ENCODE peak calls at places on chromosomes 12 and 14, in seven cellular contexts. One of them, this sample, is unnamed.

GRCh38 chr12:123681605-123682004 is 10.7 kb downstream of the TCTN2 start:
- DNase-seq in activated CD8-positive, alpha-beta T cell treated with anti-CD3 and anti-CD28 coated beads for 36 hours: no peak
- DNase-seq in brain microvascular endothelial cell: no peak
- DNase-seq in Calu3: no peak
- DNase-seq in bronchial epithelial cell: no peak
- DNase-seq in HFFc6: no peak
- DNase-seq in cardiac fibroblast: no peak
- DNase-seq in this sample: no peak

GRCh38 chr12:98066251-98066650 is 449.1 kb upstream of the TMPO start:
- DNase-seq in Calu3: no peak
- DNase-seq in brain microvascular endothelial cell: no peak
- DNase-seq in activated CD8-positive, alpha-beta T cell treated with anti-CD3 and anti-CD28 coated beads for 36 hours: no peak
- DNase-seq in cardiac fibroblast: no peak
- DNase-seq in bronchial epithelial cell: no peak
- DNase-seq in HFFc6: no peak
- DNase-seq in this sample: no peak

GRCh38 chr14:89409961-89410360 is 7.1 kb downstream of the FOXN3 start:
- DNase-seq in bronchial epithelial cell: peak
- DNase-seq in cardiac fibroblast: no peak
- DNase-seq in HFFc6: no peak
- DNase-seq in Calu3: no peak
- DNase-seq in brain microvascular endothelial cell: no peak
- DNase-seq in activated CD8-positive, alpha-beta T cell treated with anti-CD3 and anti-CD28 coated beads for 36 hours: no peak
- DNase-seq in this sample: no peak

GRCh38 chr12:64998327-64999156 is 122.6 kb downstream of the WIF1 start:
- DNase-seq in bronchial epithelial cell: peak
- DNase-seq in activated CD8-positive, alpha-beta T cell treated with anti-CD3 and anti-CD28 coated beads for 36 hours: no peak
- DNase-seq in cardiac fibroblast: peak
- DNase-seq in brain microvascular endothelial cell: no peak
- DNase-seq in HFFc6: no peak
- DNase-seq in Calu3: peak
- DNase-seq in this sample: no peak

GRCh38 chr12:113135178-113136127 is at the start of gene RASAL1:
- DNase-seq in Calu3: peak
- DNase-seq in HFFc6: no peak
- DNase-seq in brain microvascular endothelial cell: no peak
- DNase-seq in activated CD8-positive, alpha-beta T cell treated with anti-CD3 and anti-CD28 coated beads for 36 hours: peak
- DNase-seq in cardiac fibroblast: no peak
- DNase-seq in bronchial epithelial cell: no peak
- DNase-seq in this sample: peak

GRCh38 chr14:39491134-39491541 is 58.9 kb upstream of the FBXO33 start:
- DNase-seq in Calu3: no peak
- DNase-seq in HFFc6: peak
- DNase-seq in activated CD8-positive, alpha-beta T cell treated with anti-CD3 and anti-CD28 coated beads for 36 hours: no peak
- DNase-seq in bronchial epithelial cell: peak
- DNase-seq in cardiac fibroblast: peak
- DNase-seq in brain microvascular endothelial cell: peak
- DNase-seq in this sample: peak

GRCh38 chr12:23945249-23945648 is 4.2 kb downstream of the SOX5 start:
- DNase-seq in bronchial epithelial cell: no peak
- DNase-seq in brain microvascular endothelial cell: no peak
- DNase-seq in activated CD8-positive, alpha-beta T cell treated with anti-CD3 and anti-CD28 coated beads for 36 hours: no peak
- DNase-seq in cardiac fibroblast: no peak
- DNase-seq in Calu3: no peak
- DNase-seq in HFFc6: no peak
- DNase-seq in this sample: no peak

GRCh38 chr14:23405096-23405495 is 3.0 kb downstream of the MYH6 start:
- DNase-seq in activated CD8-positive, alpha-beta T cell treated with anti-CD3 and anti-CD28 coated beads for 36 hours: no peak
- DNase-seq in Calu3: no peak
- DNase-seq in brain microvascular endothelial cell: no peak
- DNase-seq in HFFc6: no peak
- DNase-seq in cardiac fibroblast: no peak
- DNase-seq in bronchial epithelial cell: no peak
- DNase-seq in this sample: no peak

GRCh38 chr14:104826197-104826857 is 25.4 kb downstream of the ZBTB42 start:
- DNase-seq in activated CD8-positive, alpha-beta T cell treated with anti-CD3 and anti-CD28 coated beads for 36 hours: peak
- DNase-seq in Calu3: peak
- DNase-seq in bronchial epithelial cell: peak
- DNase-seq in cardiac fibroblast: peak
- DNase-seq in HFFc6: peak
- DNase-seq in brain microvascular endothelial cell: peak
- DNase-seq in this sample: peak

GRCh38 chr12:94643585-94643984 is 6.8 kb downstream of the TMCC3 start:
- DNase-seq in brain microvascular endothelial cell: no peak
- DNase-seq in bronchial epithelial cell: no peak
- DNase-seq in cardiac fibroblast: no peak
- DNase-seq in Calu3: no peak
- DNase-seq in HFFc6: no peak
- DNase-seq in activated CD8-positive, alpha-beta T cell treated with anti-CD3 and anti-CD28 coated beads for 36 hours: no peak
- DNase-seq in this sample: peak

GRCh38 chr12:108525681-108526080 is 10.6 kb downstream of the FICD start:
- DNase-seq in cardiac fibroblast: no peak
- DNase-seq in Calu3: no peak
- DNase-seq in activated CD8-positive, alpha-beta T cell treated with anti-CD3 and anti-CD28 coated beads for 36 hours: no peak
- DNase-seq in brain microvascular endothelial cell: peak
- DNase-seq in bronchial epithelial cell: peak
- DNase-seq in HFFc6: peak
- DNase-seq in this sample: no peak

GRCh38 chr12:47990351-47991105 is 13.7 kb downstream of the COL2A1 start:
- DNase-seq in HFFc6: no peak
- DNase-seq in Calu3: no peak
- DNase-seq in cardiac fibroblast: peak
- DNase-seq in bronchial epithelial cell: no peak
- DNase-seq in brain microvascular endothelial cell: no peak
- DNase-seq in activated CD8-positive, alpha-beta T cell treated with anti-CD3 and anti-CD28 coated beads for 36 hours: peak
- DNase-seq in this sample: no peak

GRCh38 chr14:33589334-33589733 is 361.5 kb downstream of the EGLN3 start:
- DNase-seq in bronchial epithelial cell: peak
- DNase-seq in brain microvascular endothelial cell: peak
- DNase-seq in HFFc6: peak
- DNase-seq in cardiac fibroblast: peak
- DNase-seq in activated CD8-positive, alpha-beta T cell treated with anti-CD3 and anti-CD28 coated beads for 36 hours: no peak
- DNase-seq in Calu3: no peak
- DNase-seq in this sample: peak

GRCh38 chr12:44342371-44342770 is 506.5 kb downstream of the TMEM117 start:
- DNase-seq in bronchial epithelial cell: no peak
- DNase-seq in cardiac fibroblast: no peak
- DNase-seq in activated CD8-positive, alpha-beta T cell treated with anti-CD3 and anti-CD28 coated beads for 36 hours: no peak
- DNase-seq in HFFc6: no peak
- DNase-seq in Calu3: no peak
- DNase-seq in brain microvascular endothelial cell: no peak
- DNase-seq in this sample: no peak

GRCh38 chr12:128551266-128552025 is 272.3 kb downstream of the SLC15A4 start:
- DNase-seq in cardiac fibroblast: no peak
- DNase-seq in bronchial epithelial cell: no peak
- DNase-seq in activated CD8-positive, alpha-beta T cell treated with anti-CD3 and anti-CD28 coated beads for 36 hours: no peak
- DNase-seq in brain microvascular endothelial cell: no peak
- DNase-seq in HFFc6: no peak
- DNase-seq in Calu3: no peak
- DNase-seq in this sample: no peak

GRCh38 chr14:96567289-96567899 is 65.2 kb downstream of the PAPOLA start:
- DNase-seq in brain microvascular endothelial cell: peak
- DNase-seq in HFFc6: peak
- DNase-seq in bronchial epithelial cell: peak
- DNase-seq in Calu3: peak
- DNase-seq in cardiac fibroblast: peak
- DNase-seq in activated CD8-positive, alpha-beta T cell treated with anti-CD3 and anti-CD28 coated beads for 36 hours: no peak
- DNase-seq in this sample: peak

GRCh38 chr14:54187439-54187838 is 209.4 kb upstream of the CDKN3 start:
- DNase-seq in HFFc6: no peak
- DNase-seq in cardiac fibroblast: no peak
- DNase-seq in Calu3: no peak
- DNase-seq in brain microvascular endothelial cell: no peak
- DNase-seq in activated CD8-positive, alpha-beta T cell treated with anti-CD3 and anti-CD28 coated beads for 36 hours: no peak
- DNase-seq in bronchial epithelial cell: no peak
- DNase-seq in this sample: no peak

GRCh38 chr14:24971255-24971654 is 78.7 kb downstream of the STXBP6 start:
- DNase-seq in Calu3: no peak
- DNase-seq in cardiac fibroblast: peak
- DNase-seq in activated CD8-positive, alpha-beta T cell treated with anti-CD3 and anti-CD28 coated beads for 36 hours: no peak
- DNase-seq in HFFc6: no peak
- DNase-seq in bronchial epithelial cell: no peak
- DNase-seq in brain microvascular endothelial cell: no peak
- DNase-seq in this sample: no peak

GRCh38 chr14:74653386-74654138 is 41.5 kb upstream of the LTBP2 start:
- DNase-seq in bronchial epithelial cell: no peak
- DNase-seq in cardiac fibroblast: no peak
- DNase-seq in activated CD8-positive, alpha-beta T cell treated with anti-CD3 and anti-CD28 coated beads for 36 hours: no peak
- DNase-seq in brain microvascular endothelial cell: no peak
- DNase-seq in Calu3: no peak
- DNase-seq in HFFc6: no peak
- DNase-seq in this sample: no peak
- TF ChIP-seq CTCF in bronchial epithelial cell: no peak
- TF ChIP-seq CTCF in cardiac fibroblast: no peak
- TF ChIP-seq CTCF in activated CD8-positive, alpha-beta T cell treated with anti-CD3 and anti-CD28 coated beads for 36 hours: no peak
- TF ChIP-seq CTCF in brain microvascular endothelial cell: no peak
- TF ChIP-seq CTCF in Calu3: no peak
- TF ChIP-seq CTCF in HFFc6: no peak
- TF ChIP-seq CTCF in this sample: no peak

GRCh38 chr14:61380984-61381383 is 59.6 kb downstream of the PRKCH start:
- DNase-seq in cardiac fibroblast: no peak
- DNase-seq in Calu3: no peak
- DNase-seq in activated CD8-positive, alpha-beta T cell treated with anti-CD3 and anti-CD28 coated beads for 36 hours: peak
- DNase-seq in HFFc6: no peak
- DNase-seq in bronchial epithelial cell: peak
- DNase-seq in brain microvascular endothelial cell: no peak
- DNase-seq in this sample: peak
- TF ChIP-seq CTCF in cardiac fibroblast: no peak
- TF ChIP-seq CTCF in Calu3: no peak
- TF ChIP-seq CTCF in activated CD8-positive, alpha-beta T cell treated with anti-CD3 and anti-CD28 coated beads for 36 hours: no peak
- TF ChIP-seq CTCF in HFFc6: no peak
- TF ChIP-seq CTCF in bronchial epithelial cell: peak
- TF ChIP-seq CTCF in brain microvascular endothelial cell: no peak
- TF ChIP-seq CTCF in this sample: no peak

GRCh38 chr14:65019944-65020566 is 33.4 kb downstream of the FNTB start:
- DNase-seq in bronchial epithelial cell: peak
- DNase-seq in HFFc6: peak
- DNase-seq in Calu3: peak
- DNase-seq in brain microvascular endothelial cell: peak
- DNase-seq in cardiac fibroblast: peak
- DNase-seq in activated CD8-positive, alpha-beta T cell treated with anti-CD3 and anti-CD28 coated beads for 36 hours: peak
- DNase-seq in this sample: peak
- TF ChIP-seq CTCF in bronchial epithelial cell: peak
- TF ChIP-seq CTCF in HFFc6: peak
- TF ChIP-seq CTCF in Calu3: peak
- TF ChIP-seq CTCF in brain microvascular endothelial cell: peak
- TF ChIP-seq CTCF in cardiac fibroblast: peak
- TF ChIP-seq CTCF in activated CD8-positive, alpha-beta T cell treated with anti-CD3 and anti-CD28 coated beads for 36 hours: peak
- TF ChIP-seq CTCF in this sample: peak

GRCh38 chr14:68761391-68761790 is 31.5 kb downstream of the ZFP36L1 start:
- DNase-seq in brain microvascular endothelial cell: no peak
- DNase-seq in activated CD8-positive, alpha-beta T cell treated with anti-CD3 and anti-CD28 coated beads for 36 hours: no peak
- DNase-seq in HFFc6: no peak
- DNase-seq in Calu3: no peak
- DNase-seq in cardiac fibroblast: no peak
- DNase-seq in bronchial epithelial cell: no peak
- DNase-seq in this sample: no peak

GRCh38 chr14:68760771-68761170 is 32.1 kb downstream of the ZFP36L1 start:
- DNase-seq in bronchial epithelial cell: no peak
- DNase-seq in HFFc6: no peak
- DNase-seq in activated CD8-positive, alpha-beta T cell treated with anti-CD3 and anti-CD28 coated beads for 36 hours: no peak
- DNase-seq in cardiac fibroblast: no peak
- DNase-seq in Calu3: no peak
- DNase-seq in brain microvascular endothelial cell: no peak
- DNase-seq in this sample: no peak

GRCh38 chr14:68759912-68760311 is 33.0 kb downstream of the ZFP36L1 start:
- DNase-seq in HFFc6: no peak
- DNase-seq in Calu3: no peak
- DNase-seq in activated CD8-positive, alpha-beta T cell treated with anti-CD3 and anti-CD28 coated beads for 36 hours: no peak
- DNase-seq in brain microvascular endothelial cell: no peak
- DNase-seq in bronchial epithelial cell: no peak
- DNase-seq in cardiac fibroblast: no peak
- DNase-seq in this sample: no peak

GRCh38 chr14:68766299-68767247 is 26.3 kb downstream of the ZFP36L1 start:
- DNase-seq in brain microvascular endothelial cell: no peak
- DNase-seq in activated CD8-positive, alpha-beta T cell treated with anti-CD3 and anti-CD28 coated beads for 36 hours: peak
- DNase-seq in HFFc6: no peak
- DNase-seq in Calu3: no peak
- DNase-seq in cardiac fibroblast: no peak
- DNase-seq in bronchial epithelial cell: no peak
- DNase-seq in this sample: no peak

DNA sequence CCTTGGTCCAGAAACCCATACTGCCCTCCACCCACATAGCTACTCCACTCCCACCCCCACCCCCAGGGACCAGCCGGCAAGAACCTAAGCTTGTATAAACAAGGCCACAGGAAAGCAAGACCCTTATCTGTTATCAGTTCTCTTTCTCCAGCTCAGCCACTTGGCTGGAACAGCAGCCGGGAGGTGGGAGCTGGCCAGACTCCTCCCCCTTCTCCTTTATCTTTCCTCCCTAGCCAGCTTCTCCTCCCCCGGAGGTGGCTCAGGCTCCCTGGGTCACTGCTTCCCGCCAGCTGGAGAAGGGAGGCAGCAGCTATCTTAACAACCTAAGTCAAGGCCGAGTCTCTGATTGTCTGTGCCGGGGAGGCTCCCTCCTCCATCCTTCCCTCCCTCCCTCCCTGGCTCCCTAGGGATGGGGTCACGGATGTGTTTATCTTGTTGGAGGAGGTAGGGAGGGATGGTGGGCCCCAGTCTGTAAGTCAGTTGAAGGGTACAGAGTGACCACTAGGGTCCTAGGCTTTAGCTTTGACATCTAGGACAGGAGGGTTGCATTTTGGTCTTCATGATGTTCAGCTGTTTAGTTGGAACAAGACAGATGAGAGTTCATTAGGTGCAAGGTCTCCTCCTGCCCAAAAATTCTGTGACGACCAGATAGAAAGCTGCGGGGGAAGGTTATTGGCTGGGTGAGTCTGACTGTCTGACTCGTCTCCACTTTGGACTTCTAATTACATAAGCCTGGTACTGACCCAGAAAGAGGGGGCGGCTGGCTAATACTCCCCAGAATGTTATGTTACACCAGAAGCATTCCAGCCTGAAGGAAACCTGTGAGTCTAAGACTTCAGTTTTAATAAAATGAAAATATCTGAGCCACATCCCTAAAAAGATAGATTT is 29.7 kb downstream of the ZFP36L1 start:
- DNase-seq in Calu3: no peak
- DNase-seq in bronchial epithelial cell: no peak
- DNase-seq in cardiac fibroblast: peak
- DNase-seq in brain microvascular endothelial cell: no peak
- DNase-seq in activated CD8-positive, alpha-beta T cell treated with anti-CD3 and anti-CD28 coated beads for 36 hours: no peak
- DNase-seq in HFFc6: peak
- DNase-seq in this sample: no peak
- TF ChIP-seq CTCF in Calu3: no peak
- TF ChIP-seq CTCF in bronchial epithelial cell: no peak
- TF ChIP-seq CTCF in cardiac fibroblast: no peak
- TF ChIP-seq CTCF in brain microvascular endothelial cell: no peak
- TF ChIP-seq CTCF in activated CD8-positive, alpha-beta T cell treated with anti-CD3 and anti-CD28 coated beads for 36 hours: no peak
- TF ChIP-seq CTCF in HFFc6: no peak
- TF ChIP-seq CTCF in this sample: no peak